ENCODE peak calls at places on chromosomes 6 and 20, in nine cellular contexts. P is neural crest cell, C is skeletal muscle cell, S is Daoy, J is NCI-H1436, U is tibial artery, I is thoracic aorta, E is ELF-1, T is cardiac fibroblast. K is an unnamed sample.

GRCh38 chr20:51584116-51584515 is 41.6 kb upstream of the NFATC2 start:
- DNase-seq in S (peak; percentile 23), J (no peak), P (no peak), I (no peak), E (no peak), U (no peak), T (no peak), C (no peak), K (no peak)

GRCh38 chr6:16897669-16898068 is 136.4 kb upstream of the ATXN1 start:
- DNase-seq in P (no peak), J (no peak), S (no peak), C (no peak), I (no peak), U (no peak), E (no peak), T (no peak), K (no peak)

GRCh38 chr6:32967151-32968091 is 973 bp upstream of the BRD2 start:
- DNase-seq in I (no peak), C (no peak), P (no peak), T (peak; percentile 55), U (no peak), S (peak; percentile 72), E (peak; percentile 70), J (peak; percentile 19), K (peak; percentile 70)

GRCh38 chr20:63025534-63026331 is 19.0 kb upstream of the BHLHE23 start:
- DNase-seq in S (peak; percentile 52), U (no peak), J (no peak), E (no peak), C (no peak), P (no peak), T (peak; percentile 54), I (no peak), K (peak; percentile 42)

GRCh38 chr20:18056174-18057105 is 1.3 kb downstream of the OVOL2 start:
- DNase-seq in T (no peak), E (peak; percentile 55), U (no peak), P (no peak), C (no peak), J (peak; percentile 29), I (no peak), S (peak; percentile 22), K (no peak)

GRCh38 chr20:961768-962167 is 40.3 kb downstream of the RSPO4 start:
- DNase-seq in I (no peak), C (no peak), J (no peak), U (no peak), S (no peak), E (no peak), T (no peak), P (no peak), K (no peak)

GRCh38 chr6:136762022-136762975 is 30.0 kb downstream of the MAP3K5 start:
- DNase-seq in U (no peak), C (no peak), T (no peak), E (peak; percentile 52), P (no peak), J (peak; percentile 17), S (no peak), I (no peak), K (no peak)

GRCh38 chr6:49336514-49337131 is 126.4 kb downstream of the MMUT start:
- DNase-seq in E (peak; percentile 63), S (no peak), J (no peak), P (no peak), C (no peak), I (no peak), U (no peak), T (peak; percentile 97), K (peak; percentile 93)

GRCh38 chr6:121309768-121310473 is 24.4 kb downstream of the TBC1D32 start:
- DNase-seq in E (no peak), S (no peak), J (no peak), P (no peak), I (no peak), C (no peak), U (no peak), T (peak; percentile 60), K (no peak)

GRCh38 chr20:17518339-17519052 is 12.7 kb downstream of the BFSP1 start:
- DNase-seq in I (no peak), S (peak; percentile 42), J (no peak), P (no peak), C (no peak), T (no peak), E (no peak), U (no peak), K (no peak)

GRCh38 chr6:33956206-33956605 is 152.4 kb upstream of the MLN start:
- DNase-seq in U (no peak), P (no peak), I (no peak), E (no peak), C (no peak), T (no peak), J (no peak), S (no peak), K (no peak)

GRCh38 chr6:81759782-81760181 is 7.3 kb upstream of the TENT5A start:
- DNase-seq in S (no peak), C (no peak), P (no peak), E (no peak), I (no peak), T (peak; percentile 56), J (no peak), U (no peak), K (no peak)

GRCh38 chr20:2519115-2519815 is 10.6 kb upstream of the ZNF343 start:
- DNase-seq in T (peak; percentile 81), P (no peak), C (peak; percentile 87), J (no peak), I (no peak), S (no peak), E (no peak), U (no peak), K (no peak)

GRCh38 chr6:119830069-119830468 is 480.5 kb upstream of the MAN1A1 start:
- DNase-seq in J (no peak), S (no peak), U (no peak), C (no peak), I (no peak), T (no peak), P (no peak), E (no peak), K (no peak)

GRCh38 chr6:145086197-145086596 is 649.1 kb downstream of the EPM2A start:
- DNase-seq in I (no peak), E (peak; percentile 51), S (peak; percentile 4), U (no peak), C (peak; percentile 91), T (peak; percentile 76), P (no peak), J (peak; percentile 90), K (no peak)

GRCh38 chr6:75344455-75344854 is 59.9 kb upstream of the TMEM30A start:
- DNase-seq in T (no peak), J (no peak), I (no peak), C (no peak), P (no peak), S (no peak), U (no peak), E (no peak), K (no peak)

GRCh38 chr6:144415835-144416237 is 130.7 kb downstream of the UTRN start:
- DNase-seq in U (no peak), S (peak; percentile 43), E (no peak), J (no peak), P (no peak), I (no peak), T (peak; percentile 63), C (peak; percentile 85), K (peak; percentile 91)

GRCh38 chr20:52889225-52889624 is 82.9 kb upstream of the TSHZ2 start:
- DNase-seq in U (no peak), I (no peak), P (no peak), E (no peak), T (peak; percentile 33), C (peak; percentile 26), S (peak; percentile 8), J (no peak), K (peak; percentile 53)

GRCh38 chr6:27761391-27761790 is 150.8 kb downstream of the OR2B2 start:
- DNase-seq in J (no peak), T (peak; percentile 60), C (no peak), P (no peak), S (no peak), U (no peak), I (no peak), E (no peak), K (no peak)

GRCh38 chr6:45714795-45715507 is 300.7 kb downstream of the CLIC5 start:
- DNase-seq in P (peak; percentile 44), S (peak; percentile 93), E (peak; percentile 84), U (peak; percentile 43), J (peak; percentile 67), T (peak; percentile 91), I (no peak), C (peak; percentile 63), K (peak; percentile 89)

GRCh38 chr6:78810146-78810545 is 57.2 kb upstream of the IRAK1BP1 start:
- DNase-seq in I (no peak), C (peak; percentile 7), U (no peak), P (peak; percentile 6), T (peak; percentile 50), S (no peak), J (peak; percentile 1), E (peak; percentile 57), K (peak; percentile 42)

GRCh38 chr20:5827098-5827853 is 77.1 kb downstream of the SHLD1 start:
- DNase-seq in T (no peak), S (no peak), C (no peak), J (no peak), P (no peak), I (no peak), U (no peak), E (no peak), K (no peak)

GRCh38 chr6:88380083-88380482 is 213.9 kb upstream of the CNR1 start:
- DNase-seq in T (peak; percentile 79), S (peak; percentile 86), I (peak; percentile 45), J (no peak), P (no peak), C (peak; percentile 73), U (peak; percentile 81), E (no peak), K (peak; percentile 79)

GRCh38 chr6:133160531-133160930 is 80.6 kb upstream of the EYA4 start:
- DNase-seq in U (no peak), I (no peak), J (no peak), E (no peak), S (no peak), T (no peak), P (no peak), C (no peak), K (no peak)

GRCh38 chr6:21885532-21886089 is 292.1 kb downstream of the SOX4 start:
- DNase-seq in C (peak; percentile 89), J (no peak), S (peak; percentile 70), U (peak; percentile 47), E (peak; percentile 48), I (peak; percentile 21), T (peak; percentile 84), P (peak; percentile 14), K (peak; percentile 94)

GRCh38 chr6:33604941-33605854 is 15.9 kb upstream of the ITPR3 start:
- DNase-seq in J (no peak), I (no peak), E (no peak), U (no peak), T (no peak), P (no peak), C (no peak), S (peak; percentile 34), K (peak; percentile 81)

GRCh38 chr6:6537488-6537887 is 51.0 kb upstream of the LY86 start:
- DNase-seq in C (no peak), P (no peak), E (no peak), U (no peak), J (no peak), S (no peak), T (no peak), I (no peak), K (no peak)

GRCh38 chr6:96899019-96899418 is 1.3 kb upstream of the NDUFAF4 start:
- DNase-seq in E (no peak), I (no peak), J (peak; percentile 14), P (peak; percentile 6), U (no peak), S (peak; percentile 26), T (peak; percentile 61), C (peak; percentile 15), K (peak; percentile 56)

GRCh38 chr20:828987-829386 is 4.5 kb upstream of the FAM110A start:
- DNase-seq in E (peak; percentile 30), J (no peak), C (no peak), P (no peak), S (no peak), T (no peak), U (no peak), I (no peak), K (no peak)

K was measured in kidney tubule cell.